ENCODE peak calls at places on chromosomes 6 and 20, in ten cellular contexts. C, N, K, T, V, F, M, O, S and Z are unnamed samples.

GRCh38 chr6:88573971-88574370 is 389.4 kb downstream of the RNGTT start:
- DNase-seq in K (no peak), C (no peak), F (no peak), V (no peak), O (no peak), T (peak), S (no peak), N (no peak), M (no peak), Z (no peak)

GRCh38 chr6:37260063-37260843 is 2.3 kb upstream of the TMEM217 start:
- DNase-seq in N (no peak), O (no peak), V (no peak), K (no peak), F (no peak), T (no peak), C (no peak), M (no peak), S (no peak), Z (no peak)

GRCh38 chr6:27138837-27139752 is 108.4 kb upstream of the PRSS16 start:
- DNase-seq in C (no peak), F (peak), V (peak), N (peak), O (peak), T (peak), M (no peak), K (peak), S (no peak), Z (peak)

GRCh38 chr20:1827974-1828785 is 67.0 kb upstream of the SIRPA start:
- DNase-seq in C (no peak), M (no peak), K (no peak), N (peak), V (no peak), F (peak), O (peak), T (peak), S (peak), Z (peak)

GRCh38 chr6:146286976-146287375 is 256.7 kb upstream of the RAB32 start:
- DNase-seq in M (no peak), K (no peak), V (peak), F (no peak), C (no peak), T (no peak), O (no peak), S (no peak), N (no peak), Z (no peak)

GRCh38 chr20:19934792-19935491 is 82.2 kb upstream of the NAA20 start:
- DNase-seq in N (peak), V (no peak), T (no peak), K (peak), C (peak), M (no peak), F (peak), O (no peak), S (peak), Z (peak)

GRCh38 chr6:34852406-34853085 is 35.3 kb downstream of the TAF11 start:
- DNase-seq in C (no peak), M (no peak), T (no peak), F (no peak), S (no peak), V (no peak), N (no peak), K (no peak), O (peak), Z (no peak)

GRCh38 chr6:143984670-143985069 is 23.4 kb downstream of the PLAGL1 start:
- DNase-seq in M (no peak), O (no peak), V (no peak), S (no peak), K (no peak), C (no peak), F (no peak), N (no peak), T (no peak), Z (no peak)

GRCh38 chr6:11803596-11803981 is 25.0 kb upstream of the ADTRP start:
- DNase-seq in O (no peak), F (no peak), C (no peak), T (no peak), N (no peak), K (no peak), M (no peak), S (no peak), V (no peak), Z (no peak)

GRCh38 chr6:127459231-127459641 is at the start of gene KIAA0408:
- DNase-seq in K (peak), S (peak), F (peak), O (peak), V (peak), N (peak), M (no peak), C (no peak), T (peak), Z (no peak)

GRCh38 chr6:145756170-145756662 is 20.9 kb upstream of the EPM2A start:
- DNase-seq in N (peak), C (no peak), O (peak), T (no peak), K (peak), F (peak), V (peak), M (no peak), S (no peak), Z (peak)

GRCh38 chr20:35893942-35894341 is 60.4 kb downstream of the SCAND1 start:
- DNase-seq in M (no peak), F (no peak), C (no peak), V (no peak), T (no peak), N (no peak), K (no peak), O (no peak), S (no peak), Z (no peak)

GRCh38 chr20:8788831-8789230 is 280.1 kb upstream of the PLCB4 start:
- DNase-seq in N (no peak), C (no peak), K (no peak), T (no peak), F (no peak), S (no peak), O (no peak), V (no peak), M (no peak), Z (no peak)

GRCh38 chr6:144262470-144263369 is 22.4 kb upstream of the UTRN start:
- DNase-seq in N (no peak), O (no peak), S (no peak), F (no peak), V (no peak), M (no peak), K (no peak), T (no peak), C (no peak), Z (no peak)

GRCh38 chr6:56288347-56288746 is 41.0 kb upstream of the COL21A1 start:
- DNase-seq in C (no peak), F (no peak), V (no peak), S (no peak), M (no peak), K (no peak), T (no peak), O (no peak), N (no peak), Z (no peak)

GRCh38 chr20:45342863-45343444 is 5.3 kb downstream of the SDC4 start:
- DNase-seq in O (no peak), M (no peak), S (no peak), V (no peak), C (no peak), F (no peak), T (no peak), K (no peak), N (no peak), Z (no peak)

GRCh38 chr6:25122622-25123237 is 156.4 kb upstream of the CARMIL1 start:
- DNase-seq in C (peak), T (no peak), F (no peak), K (no peak), O (no peak), N (no peak), M (no peak), V (no peak), S (no peak), Z (no peak)

GRCh38 chr6:167056370-167056769 is 57.2 kb downstream of the CEP43 start:
- DNase-seq in S (no peak), T (no peak), K (no peak), M (no peak), N (peak), V (peak), O (peak), C (no peak), F (no peak), Z (peak)

GRCh38 chr6:128725271-128726233 is 157.4 kb upstream of the LAMA2 start:
- DNase-seq in T (no peak), C (no peak), V (peak), S (no peak), F (peak), M (peak), O (peak), K (no peak), N (peak), Z (peak)

GRCh38 chr6:77466055-77467028 is 3.1 kb upstream of the HTR1B start:
- DNase-seq in S (peak), T (peak), N (peak), F (no peak), M (no peak), V (peak), O (peak), C (no peak), K (peak), Z (peak)

GRCh38 chr6:52635049-52635577 is 35.8 kb upstream of the TMEM14A start:
- DNase-seq in T (no peak), S (no peak), K (no peak), O (peak), V (no peak), C (no peak), M (no peak), F (no peak), N (no peak), Z (no peak)

GRCh38 chr20:63758152-63758551 is 18.6 kb downstream of the SLC2A4RG start:
- DNase-seq in N (no peak), F (no peak), K (no peak), T (no peak), O (no peak), V (no peak), M (no peak), C (no peak), S (no peak), Z (no peak)

GRCh38 chr6:101722481-101722880 is 329.0 kb downstream of the GRIK2 start:
- DNase-seq in T (no peak), M (no peak), F (no peak), V (no peak), O (peak), C (no peak), S (no peak), N (no peak), K (no peak), Z (no peak)

GRCh38 chr6:20061952-20062351 is 150.3 kb downstream of the MBOAT1 start:
- DNase-seq in M (no peak), S (no peak), K (no peak), T (no peak), N (no peak), O (no peak), F (no peak), V (no peak), C (no peak), Z (no peak)

GRCh38 chr6:42200035-42200434 is 5.3 kb upstream of the GUCA1B start:
- DNase-seq in T (no peak), C (no peak), M (peak), S (no peak), O (peak), F (no peak), V (peak), K (no peak), N (peak), Z (no peak)

GRCh38 chr6:137005073-137005472 is 39.7 kb downstream of the IL20RA start:
- DNase-seq in T (no peak), N (no peak), K (no peak), V (no peak), S (no peak), O (no peak), C (no peak), F (no peak), M (no peak), Z (no peak)

GRCh38 chr6:119077643-119078448 is 618 bp downstream of the FAM184A start:
- DNase-seq in M (peak), F (peak), C (no peak), V (no peak), K (no peak), T (peak), N (peak), O (peak), S (peak), Z (no peak)

GRCh38 chr6:158758941-158759479 is 60.2 kb downstream of the EZR start:
- DNase-seq in M (no peak), V (no peak), T (peak), C (peak), K (no peak), N (no peak), O (no peak), F (no peak), S (no peak), Z (no peak)

GRCh38 chr6:165883851-165884640 is 221.0 kb upstream of the PDE10A start:
- DNase-seq in C (no peak), V (peak), K (no peak), F (no peak), O (peak), M (no peak), N (peak), S (no peak), T (no peak), Z (no peak)

GRCh38 chr6:33549196-33549595 is 30.9 kb downstream of the BAK1 start:
- DNase-seq in O (no peak), F (no peak), S (no peak), C (no peak), V (no peak), T (no peak), N (no peak), K (no peak), M (no peak), Z (no peak)

GRCh38 chr6:134553941-134554340 is 236.0 kb upstream of the SGK1 start:
- DNase-seq in S (no peak), F (no peak), V (no peak), O (peak), T (no peak), K (no peak), N (peak), M (no peak), C (no peak), Z (no peak)

GRCh38 chr20:25389381-25389857 is 1.2 kb downstream of the ABHD12 start:
- DNase-seq in S (no peak), F (no peak), V (peak), N (peak), O (peak), C (no peak), K (no peak), T (no peak), M (no peak), Z (no peak)

GRCh38 chr6:88983532-88983931 is 20.1 kb upstream of the RNGTT start:
- DNase-seq in F (no peak), N (peak), K (no peak), C (no peak), V (peak), M (no peak), S (no peak), O (peak), T (peak), Z (no peak)

GRCh38 chr20:38790210-38791053 is 15.1 kb upstream of the PPP1R16B start:
- DNase-seq in T (no peak), V (peak), S (no peak), M (no peak), K (no peak), N (peak), O (peak), C (no peak), F (no peak), Z (no peak)

GRCh38 chr6:11921017-11921438 is 91.1 kb upstream of the HIVEP1 start:
- DNase-seq in S (no peak), N (peak), O (peak), K (peak), C (no peak), M (no peak), T (no peak), F (no peak), V (peak), Z (no peak)

GRCh38 chr6:110980648-110981047 is 1.2 kb upstream of the RPF2 start:
- DNase-seq in C (no peak), M (no peak), N (no peak), F (no peak), S (no peak), K (no peak), V (no peak), T (no peak), O (no peak), Z (no peak)

GRCh38 chr6:78101387-78101786 is 448.5 kb downstream of the MEI4 start:
- DNase-seq in V (no peak), K (no peak), C (no peak), S (no peak), M (no peak), N (no peak), T (no peak), O (no peak), F (no peak), Z (no peak)

GRCh38 chr20:2421247-2421646 is 40.5 kb downstream of the TGM6 start:
- DNase-seq in V (no peak), S (no peak), N (peak), O (no peak), C (no peak), F (no peak), M (no peak), T (no peak), K (no peak), Z (no peak)